ENCODE peak calls at places on chromosomes 4 and X, in six cellular contexts. One of them, this sample, is unnamed.

GRCh38 chr4:10596586-10597285 is 87.8 kb downstream of the CLNK start:
- DNase-seq in OCI-LY7: no peak
- DNase-seq in stimulated activated CD4-positive, alpha-beta T cell treated with anti-CD3 and anti-CD28 coated beads, Interleukin-1b, Interleukin-23, amount 100 ng/mL, for 48 hours: no peak
- DNase-seq in transverse colon: no peak
- DNase-seq in WTC11: no peak
- DNase-seq in AG10803: no peak
- DNase-seq in this sample: no peak

GRCh38 chrX:150308532-150309157 is 54.5 kb upstream of the MAMLD1 start:
- DNase-seq in WTC11: no peak
- DNase-seq in stimulated activated CD4-positive, alpha-beta T cell treated with anti-CD3 and anti-CD28 coated beads, Interleukin-1b, Interleukin-23, amount 100 ng/mL, for 48 hours: no peak
- DNase-seq in AG10803: no peak
- DNase-seq in transverse colon: no peak
- DNase-seq in OCI-LY7: no peak
- DNase-seq in this sample: no peak

GRCh38 chr4:155304375-155304774 is 72.4 kb downstream of the MAP9 start:
- DNase-seq in WTC11: no peak
- DNase-seq in AG10803: no peak
- DNase-seq in transverse colon: peak; percentile 54
- DNase-seq in OCI-LY7: no peak
- DNase-seq in stimulated activated CD4-positive, alpha-beta T cell treated with anti-CD3 and anti-CD28 coated beads, Interleukin-1b, Interleukin-23, amount 100 ng/mL, for 48 hours: no peak
- DNase-seq in this sample: no peak

GRCh38 chr4:123244233-123244632 is 152.4 kb upstream of the SPRY1 start:
- DNase-seq in stimulated activated CD4-positive, alpha-beta T cell treated with anti-CD3 and anti-CD28 coated beads, Interleukin-1b, Interleukin-23, amount 100 ng/mL, for 48 hours: no peak
- DNase-seq in AG10803: no peak
- DNase-seq in WTC11: no peak
- DNase-seq in transverse colon: peak; percentile 20
- DNase-seq in OCI-LY7: peak; percentile 43
- DNase-seq in this sample: no peak

GRCh38 chr4:127400736-127401346 is 231.9 kb upstream of the INTU start:
- DNase-seq in transverse colon: peak; percentile 36
- DNase-seq in AG10803: peak; percentile 84
- DNase-seq in OCI-LY7: peak; percentile 60
- DNase-seq in WTC11: peak; percentile 71
- DNase-seq in stimulated activated CD4-positive, alpha-beta T cell treated with anti-CD3 and anti-CD28 coated beads, Interleukin-1b, Interleukin-23, amount 100 ng/mL, for 48 hours: peak; percentile 19
- DNase-seq in this sample: peak; percentile 68

GRCh38 chrX:69538321-69538876 is 34.3 kb downstream of the NALF2 start:
- DNase-seq in OCI-LY7: peak; percentile 26
- DNase-seq in transverse colon: peak; percentile 77
- DNase-seq in WTC11: peak; percentile 77
- DNase-seq in stimulated activated CD4-positive, alpha-beta T cell treated with anti-CD3 and anti-CD28 coated beads, Interleukin-1b, Interleukin-23, amount 100 ng/mL, for 48 hours: peak; percentile 68
- DNase-seq in AG10803: peak; percentile 42
- DNase-seq in this sample: peak; percentile 87

GRCh38 chrX:119853449-119853848 is 686 bp upstream of the UPF3B start:
- DNase-seq in AG10803: no peak
- DNase-seq in WTC11: no peak
- DNase-seq in OCI-LY7: no peak
- DNase-seq in transverse colon: peak; percentile 12
- DNase-seq in stimulated activated CD4-positive, alpha-beta T cell treated with anti-CD3 and anti-CD28 coated beads, Interleukin-1b, Interleukin-23, amount 100 ng/mL, for 48 hours: no peak
- DNase-seq in this sample: no peak

GRCh38 chrX:79300821-79301220 is 66.3 kb downstream of the ITM2A start:
- DNase-seq in transverse colon: no peak
- DNase-seq in OCI-LY7: no peak
- DNase-seq in stimulated activated CD4-positive, alpha-beta T cell treated with anti-CD3 and anti-CD28 coated beads, Interleukin-1b, Interleukin-23, amount 100 ng/mL, for 48 hours: no peak
- DNase-seq in AG10803: no peak
- DNase-seq in WTC11: no peak
- DNase-seq in this sample: no peak

GRCh38 chr4:181761130-181761529 is 482.1 kb upstream of the TENM3 start:
- DNase-seq in OCI-LY7: no peak
- DNase-seq in WTC11: no peak
- DNase-seq in stimulated activated CD4-positive, alpha-beta T cell treated with anti-CD3 and anti-CD28 coated beads, Interleukin-1b, Interleukin-23, amount 100 ng/mL, for 48 hours: no peak
- DNase-seq in transverse colon: no peak
- DNase-seq in AG10803: no peak
- DNase-seq in this sample: no peak

GRCh38 chr4:88893961-88894360 is 163.0 kb downstream of the FAM13A start:
- DNase-seq in transverse colon: no peak
- DNase-seq in AG10803: peak; percentile 33
- DNase-seq in OCI-LY7: no peak
- DNase-seq in WTC11: no peak
- DNase-seq in stimulated activated CD4-positive, alpha-beta T cell treated with anti-CD3 and anti-CD28 coated beads, Interleukin-1b, Interleukin-23, amount 100 ng/mL, for 48 hours: no peak
- DNase-seq in this sample: no peak

GRCh38 chrX:5042563-5042962 is 1186.1 kb downstream of the NLGN4X start:
- DNase-seq in transverse colon: no peak
- DNase-seq in AG10803: no peak
- DNase-seq in stimulated activated CD4-positive, alpha-beta T cell treated with anti-CD3 and anti-CD28 coated beads, Interleukin-1b, Interleukin-23, amount 100 ng/mL, for 48 hours: no peak
- DNase-seq in WTC11: no peak
- DNase-seq in OCI-LY7: no peak
- DNase-seq in this sample: no peak

GRCh38 chr4:187380181-187380581 is 615.4 kb upstream of the ZFP42 start:
- DNase-seq in stimulated activated CD4-positive, alpha-beta T cell treated with anti-CD3 and anti-CD28 coated beads, Interleukin-1b, Interleukin-23, amount 100 ng/mL, for 48 hours: no peak
- DNase-seq in transverse colon: peak; percentile 38
- DNase-seq in WTC11: peak; percentile 69
- DNase-seq in OCI-LY7: peak; percentile 55
- DNase-seq in AG10803: no peak
- DNase-seq in this sample: peak; percentile 37

GRCh38 chr4:42617030-42617429 is 39.9 kb downstream of the ATP8A1 start:
- DNase-seq in AG10803: no peak
- DNase-seq in transverse colon: no peak
- DNase-seq in WTC11: no peak
- DNase-seq in stimulated activated CD4-positive, alpha-beta T cell treated with anti-CD3 and anti-CD28 coated beads, Interleukin-1b, Interleukin-23, amount 100 ng/mL, for 48 hours: no peak
- DNase-seq in OCI-LY7: no peak
- DNase-seq in this sample: no peak

GRCh38 chrX:110286126-110286525 is 31.8 kb downstream of the AMMECR1 start:
- DNase-seq in OCI-LY7: no peak
- DNase-seq in transverse colon: no peak
- DNase-seq in AG10803: peak; percentile 86
- DNase-seq in stimulated activated CD4-positive, alpha-beta T cell treated with anti-CD3 and anti-CD28 coated beads, Interleukin-1b, Interleukin-23, amount 100 ng/mL, for 48 hours: no peak
- DNase-seq in WTC11: no peak
- DNase-seq in this sample: no peak

GRCh38 chr4:134687646-134688628 is 486.3 kb upstream of the PABPC4L start:
- DNase-seq in stimulated activated CD4-positive, alpha-beta T cell treated with anti-CD3 and anti-CD28 coated beads, Interleukin-1b, Interleukin-23, amount 100 ng/mL, for 48 hours: no peak
- DNase-seq in AG10803: no peak
- DNase-seq in OCI-LY7: no peak
- DNase-seq in transverse colon: no peak
- DNase-seq in WTC11: no peak
- DNase-seq in this sample: no peak

GRCh38 chr4:177487977-177488376 is 45.7 kb upstream of the AGA start:
- DNase-seq in transverse colon: no peak
- DNase-seq in OCI-LY7: no peak
- DNase-seq in WTC11: no peak
- DNase-seq in stimulated activated CD4-positive, alpha-beta T cell treated with anti-CD3 and anti-CD28 coated beads, Interleukin-1b, Interleukin-23, amount 100 ng/mL, for 48 hours: no peak
- DNase-seq in AG10803: no peak
- DNase-seq in this sample: no peak

GRCh38 chrX:15574017-15574416 is 26.7 kb downstream of the ACE2 start:
- DNase-seq in stimulated activated CD4-positive, alpha-beta T cell treated with anti-CD3 and anti-CD28 coated beads, Interleukin-1b, Interleukin-23, amount 100 ng/mL, for 48 hours: no peak
- DNase-seq in OCI-LY7: no peak
- DNase-seq in transverse colon: no peak
- DNase-seq in WTC11: no peak
- DNase-seq in AG10803: no peak
- DNase-seq in this sample: no peak

GRCh38 chr4:75370582-75370981 is 143.6 kb downstream of the RCHY1 start:
- DNase-seq in WTC11: no peak
- DNase-seq in OCI-LY7: no peak
- DNase-seq in stimulated activated CD4-positive, alpha-beta T cell treated with anti-CD3 and anti-CD28 coated beads, Interleukin-1b, Interleukin-23, amount 100 ng/mL, for 48 hours: no peak
- DNase-seq in transverse colon: no peak
- DNase-seq in AG10803: no peak
- DNase-seq in this sample: no peak

GRCh38 chr4:40731792-40732245 is 17.9 kb upstream of the NSUN7 start:
- DNase-seq in OCI-LY7: no peak
- DNase-seq in WTC11: no peak
- DNase-seq in AG10803: no peak
- DNase-seq in stimulated activated CD4-positive, alpha-beta T cell treated with anti-CD3 and anti-CD28 coated beads, Interleukin-1b, Interleukin-23, amount 100 ng/mL, for 48 hours: no peak
- DNase-seq in transverse colon: peak; percentile 45
- DNase-seq in this sample: no peak

GRCh38 chr4:184792950-184793555 is 32.7 kb downstream of the ACSL1 start:
- DNase-seq in stimulated activated CD4-positive, alpha-beta T cell treated with anti-CD3 and anti-CD28 coated beads, Interleukin-1b, Interleukin-23, amount 100 ng/mL, for 48 hours: peak; percentile 67
- DNase-seq in transverse colon: no peak
- DNase-seq in AG10803: peak; percentile 89
- DNase-seq in WTC11: no peak
- DNase-seq in OCI-LY7: no peak
- DNase-seq in this sample: no peak

GRCh38 chr4:118883861-118884260 is 4.8 kb upstream of the SYNPO2 start:
- DNase-seq in OCI-LY7: peak; percentile 29
- DNase-seq in AG10803: no peak
- DNase-seq in WTC11: no peak
- DNase-seq in transverse colon: no peak
- DNase-seq in stimulated activated CD4-positive, alpha-beta T cell treated with anti-CD3 and anti-CD28 coated beads, Interleukin-1b, Interleukin-23, amount 100 ng/mL, for 48 hours: no peak
- DNase-seq in this sample: no peak

GRCh38 chrX:10677490-10677889 is 57.1 kb upstream of the MID1 start:
- DNase-seq in transverse colon: no peak
- DNase-seq in OCI-LY7: no peak
- DNase-seq in stimulated activated CD4-positive, alpha-beta T cell treated with anti-CD3 and anti-CD28 coated beads, Interleukin-1b, Interleukin-23, amount 100 ng/mL, for 48 hours: no peak
- DNase-seq in AG10803: peak; percentile 62
- DNase-seq in WTC11: no peak
- DNase-seq in this sample: no peak

GRCh38 chr4:120869511-120870278 is 52.8 kb downstream of the PRDM5 start:
- DNase-seq in WTC11: no peak
- DNase-seq in transverse colon: no peak
- DNase-seq in OCI-LY7: no peak
- DNase-seq in stimulated activated CD4-positive, alpha-beta T cell treated with anti-CD3 and anti-CD28 coated beads, Interleukin-1b, Interleukin-23, amount 100 ng/mL, for 48 hours: no peak
- DNase-seq in AG10803: peak; percentile 60
- DNase-seq in this sample: no peak

GRCh38 chr4:137558951-137559350 is 26.7 kb upstream of the PCDH18 start:
- DNase-seq in WTC11: no peak
- DNase-seq in OCI-LY7: no peak
- DNase-seq in transverse colon: no peak
- DNase-seq in AG10803: peak; percentile 68
- DNase-seq in stimulated activated CD4-positive, alpha-beta T cell treated with anti-CD3 and anti-CD28 coated beads, Interleukin-1b, Interleukin-23, amount 100 ng/mL, for 48 hours: no peak
- DNase-seq in this sample: no peak

GRCh38 chr4:52103314-52103713 is 52.2 kb downstream of the SPATA18 start:
- DNase-seq in AG10803: peak; percentile 29
- DNase-seq in WTC11: no peak
- DNase-seq in OCI-LY7: no peak
- DNase-seq in transverse colon: no peak
- DNase-seq in stimulated activated CD4-positive, alpha-beta T cell treated with anti-CD3 and anti-CD28 coated beads, Interleukin-1b, Interleukin-23, amount 100 ng/mL, for 48 hours: no peak
- DNase-seq in this sample: peak; percentile 37

GRCh38 chr4:159158989-159159388 is 56.1 kb downstream of the RAPGEF2 start:
- DNase-seq in AG10803: no peak
- DNase-seq in transverse colon: no peak
- DNase-seq in WTC11: no peak
- DNase-seq in OCI-LY7: no peak
- DNase-seq in stimulated activated CD4-positive, alpha-beta T cell treated with anti-CD3 and anti-CD28 coated beads, Interleukin-1b, Interleukin-23, amount 100 ng/mL, for 48 hours: no peak
- DNase-seq in this sample: no peak

GRCh38 chrX:145792281-145792680 is 25.3 kb upstream of the SLITRK2 start:
- DNase-seq in OCI-LY7: no peak
- DNase-seq in WTC11: no peak
- DNase-seq in AG10803: no peak
- DNase-seq in stimulated activated CD4-positive, alpha-beta T cell treated with anti-CD3 and anti-CD28 coated beads, Interleukin-1b, Interleukin-23, amount 100 ng/mL, for 48 hours: no peak
- DNase-seq in transverse colon: no peak
- DNase-seq in this sample: no peak

GRCh38 chrX:150767475-150768131 is 74.4 kb downstream of the MTMR1 start:
- DNase-seq in WTC11: no peak
- DNase-seq in transverse colon: no peak
- DNase-seq in OCI-LY7: no peak
- DNase-seq in AG10803: peak; percentile 93
- DNase-seq in stimulated activated CD4-positive, alpha-beta T cell treated with anti-CD3 and anti-CD28 coated beads, Interleukin-1b, Interleukin-23, amount 100 ng/mL, for 48 hours: peak; percentile 8
- DNase-seq in this sample: no peak

GRCh38 chr4:48047896-48048295 is 31.3 kb downstream of the NIPAL1 start:
- DNase-seq in transverse colon: peak; percentile 23
- DNase-seq in OCI-LY7: peak; percentile 28
- DNase-seq in stimulated activated CD4-positive, alpha-beta T cell treated with anti-CD3 and anti-CD28 coated beads, Interleukin-1b, Interleukin-23, amount 100 ng/mL, for 48 hours: no peak
- DNase-seq in WTC11: no peak
- DNase-seq in AG10803: no peak
- DNase-seq in this sample: no peak

GRCh38 chr4:74671074-74671698 is 123.1 kb downstream of the BTC start:
- DNase-seq in AG10803: peak; percentile 55
- DNase-seq in OCI-LY7: peak; percentile 15
- DNase-seq in WTC11: peak; percentile 69
- DNase-seq in stimulated activated CD4-positive, alpha-beta T cell treated with anti-CD3 and anti-CD28 coated beads, Interleukin-1b, Interleukin-23, amount 100 ng/mL, for 48 hours: peak; percentile 33
- DNase-seq in transverse colon: peak; percentile 61
- DNase-seq in this sample: peak; percentile 64

GRCh38 chr4:121448231-121448630 is 67.4 kb upstream of the QRFPR start:
- DNase-seq in stimulated activated CD4-positive, alpha-beta T cell treated with anti-CD3 and anti-CD28 coated beads, Interleukin-1b, Interleukin-23, amount 100 ng/mL, for 48 hours: no peak
- DNase-seq in WTC11: no peak
- DNase-seq in OCI-LY7: no peak
- DNase-seq in transverse colon: peak; percentile 79
- DNase-seq in AG10803: no peak
- DNase-seq in this sample: no peak

GRCh38 chr4:144748814-144749555 is 103.0 kb downstream of the HHIP start:
- DNase-seq in stimulated activated CD4-positive, alpha-beta T cell treated with anti-CD3 and anti-CD28 coated beads, Interleukin-1b, Interleukin-23, amount 100 ng/mL, for 48 hours: no peak
- DNase-seq in WTC11: no peak
- DNase-seq in transverse colon: no peak
- DNase-seq in OCI-LY7: no peak
- DNase-seq in AG10803: no peak
- DNase-seq in this sample: no peak

GRCh38 chrX:38805294-38806053 is 4.2 kb downstream of the MID1IP1 start:
- DNase-seq in WTC11: peak; percentile 25
- DNase-seq in AG10803: peak; percentile 83
- DNase-seq in stimulated activated CD4-positive, alpha-beta T cell treated with anti-CD3 and anti-CD28 coated beads, Interleukin-1b, Interleukin-23, amount 100 ng/mL, for 48 hours: peak; percentile 63
- DNase-seq in OCI-LY7: peak; percentile 81
- DNase-seq in transverse colon: peak; percentile 71
- DNase-seq in this sample: no peak

GRCh38 chr4:72019688-72020087 is 12.1 kb upstream of the NPFFR2 start:
- DNase-seq in transverse colon: no peak
- DNase-seq in OCI-LY7: no peak
- DNase-seq in AG10803: no peak
- DNase-seq in WTC11: no peak
- DNase-seq in stimulated activated CD4-positive, alpha-beta T cell treated with anti-CD3 and anti-CD28 coated beads, Interleukin-1b, Interleukin-23, amount 100 ng/mL, for 48 hours: no peak
- DNase-seq in this sample: no peak

GRCh38 chr4:74104145-74104544 is 5.2 kb upstream of the CXCL2 start:
- DNase-seq in transverse colon: peak; percentile 31
- DNase-seq in OCI-LY7: no peak
- DNase-seq in AG10803: no peak
- DNase-seq in stimulated activated CD4-positive, alpha-beta T cell treated with anti-CD3 and anti-CD28 coated beads, Interleukin-1b, Interleukin-23, amount 100 ng/mL, for 48 hours: no peak
- DNase-seq in WTC11: no peak
- DNase-seq in this sample: no peak

GRCh38 chr4:11765849-11766453 is 337.3 kb upstream of the HS3ST1 start:
- DNase-seq in stimulated activated CD4-positive, alpha-beta T cell treated with anti-CD3 and anti-CD28 coated beads, Interleukin-1b, Interleukin-23, amount 100 ng/mL, for 48 hours: no peak
- DNase-seq in AG10803: no peak
- DNase-seq in OCI-LY7: peak; percentile 22
- DNase-seq in WTC11: peak; percentile 12
- DNase-seq in transverse colon: peak; percentile 14
- DNase-seq in this sample: peak; percentile 40

GRCh38 chr4:42865572-42866189 is 26.8 kb upstream of the GRXCR1 start:
- DNase-seq in OCI-LY7: peak; percentile 62
- DNase-seq in AG10803: peak; percentile 52
- DNase-seq in WTC11: peak; percentile 55
- DNase-seq in transverse colon: peak; percentile 44
- DNase-seq in stimulated activated CD4-positive, alpha-beta T cell treated with anti-CD3 and anti-CD28 coated beads, Interleukin-1b, Interleukin-23, amount 100 ng/mL, for 48 hours: peak; percentile 19
- DNase-seq in this sample: peak; percentile 55

This sample was measured in iPS-NIHi11.